ENCODE peak calls at places on chromosomes 6 and 20, in ten cellular contexts. One of them, this sample, is unnamed.

GRCh38 chr6:98532004-98532403 is 302.4 kb upstream of the POU3F2 start:
- DNase-seq in breast epithelium: no peak
- DNase-seq in ovary: no peak
- DNase-seq in transverse colon: no peak
- DNase-seq in NB4: no peak
- DNase-seq in HepG2: no peak
- DNase-seq in adrenal gland: no peak
- DNase-seq in H54: no peak
- DNase-seq in A549: no peak
- DNase-seq in esophagus squamous epithelium: no peak
- DNase-seq in this sample: no peak

GRCh38 chr6:147855823-147856222 is 347.3 kb downstream of the SAMD5 start:
- DNase-seq in adrenal gland: no peak
- DNase-seq in ovary: no peak
- DNase-seq in breast epithelium: no peak
- DNase-seq in H54: no peak
- DNase-seq in NB4: no peak
- DNase-seq in transverse colon: no peak
- DNase-seq in esophagus squamous epithelium: no peak
- DNase-seq in HepG2: no peak
- DNase-seq in A549: no peak
- DNase-seq in this sample: no peak

GRCh38 chr6:36432151-36432633 is 10.5 kb downstream of the PXT1 start:
- DNase-seq in HepG2: no peak
- DNase-seq in transverse colon: no peak
- DNase-seq in adrenal gland: no peak
- DNase-seq in H54: no peak
- DNase-seq in NB4: no peak
- DNase-seq in esophagus squamous epithelium: no peak
- DNase-seq in breast epithelium: no peak
- DNase-seq in A549: no peak
- DNase-seq in ovary: no peak
- DNase-seq in this sample: no peak

GRCh38 chr6:149248688-149249369 is 68.7 kb upstream of the TAB2 start:
- DNase-seq in adrenal gland: no peak
- DNase-seq in A549: no peak
- DNase-seq in NB4: no peak
- DNase-seq in breast epithelium: no peak
- DNase-seq in ovary: no peak
- DNase-seq in HepG2: no peak
- DNase-seq in esophagus squamous epithelium: no peak
- DNase-seq in H54: no peak
- DNase-seq in transverse colon: peak; percentile 82
- DNase-seq in this sample: peak; percentile 11

GRCh38 chr6:23308166-23308565 is 738.8 kb downstream of the HDGFL1 start:
- DNase-seq in HepG2: no peak
- DNase-seq in A549: no peak
- DNase-seq in ovary: no peak
- DNase-seq in NB4: no peak
- DNase-seq in H54: no peak
- DNase-seq in transverse colon: no peak
- DNase-seq in breast epithelium: no peak
- DNase-seq in esophagus squamous epithelium: no peak
- DNase-seq in adrenal gland: no peak
- DNase-seq in this sample: no peak

GRCh38 chr6:117270121-117270959 is 5.0 kb downstream of the VGLL2 start:
- DNase-seq in transverse colon: no peak
- DNase-seq in NB4: no peak
- DNase-seq in ovary: no peak
- DNase-seq in breast epithelium: no peak
- DNase-seq in H54: no peak
- DNase-seq in A549: no peak
- DNase-seq in HepG2: no peak
- DNase-seq in esophagus squamous epithelium: no peak
- DNase-seq in adrenal gland: no peak
- DNase-seq in this sample: no peak

GRCh38 chr6:128509709-128510108 is 10.7 kb downstream of the PTPRK start:
- DNase-seq in transverse colon: no peak
- DNase-seq in adrenal gland: no peak
- DNase-seq in A549: no peak
- DNase-seq in NB4: no peak
- DNase-seq in H54: no peak
- DNase-seq in esophagus squamous epithelium: no peak
- DNase-seq in ovary: no peak
- DNase-seq in breast epithelium: no peak
- DNase-seq in HepG2: no peak
- DNase-seq in this sample: no peak

GRCh38 chr6:36040958-36041357 is 13.3 kb downstream of the MAPK14 start:
- DNase-seq in adrenal gland: no peak
- DNase-seq in A549: no peak
- DNase-seq in ovary: no peak
- DNase-seq in transverse colon: no peak
- DNase-seq in breast epithelium: no peak
- DNase-seq in esophagus squamous epithelium: no peak
- DNase-seq in H54: no peak
- DNase-seq in HepG2: no peak
- DNase-seq in NB4: no peak
- DNase-seq in this sample: no peak

GRCh38 chr20:24615353-24615752 is 145.9 kb downstream of the SYNDIG1 start:
- DNase-seq in NB4: no peak
- DNase-seq in H54: no peak
- DNase-seq in transverse colon: no peak
- DNase-seq in ovary: no peak
- DNase-seq in esophagus squamous epithelium: no peak
- DNase-seq in A549: no peak
- DNase-seq in adrenal gland: no peak
- DNase-seq in HepG2: no peak
- DNase-seq in breast epithelium: no peak
- DNase-seq in this sample: no peak

DNA sequence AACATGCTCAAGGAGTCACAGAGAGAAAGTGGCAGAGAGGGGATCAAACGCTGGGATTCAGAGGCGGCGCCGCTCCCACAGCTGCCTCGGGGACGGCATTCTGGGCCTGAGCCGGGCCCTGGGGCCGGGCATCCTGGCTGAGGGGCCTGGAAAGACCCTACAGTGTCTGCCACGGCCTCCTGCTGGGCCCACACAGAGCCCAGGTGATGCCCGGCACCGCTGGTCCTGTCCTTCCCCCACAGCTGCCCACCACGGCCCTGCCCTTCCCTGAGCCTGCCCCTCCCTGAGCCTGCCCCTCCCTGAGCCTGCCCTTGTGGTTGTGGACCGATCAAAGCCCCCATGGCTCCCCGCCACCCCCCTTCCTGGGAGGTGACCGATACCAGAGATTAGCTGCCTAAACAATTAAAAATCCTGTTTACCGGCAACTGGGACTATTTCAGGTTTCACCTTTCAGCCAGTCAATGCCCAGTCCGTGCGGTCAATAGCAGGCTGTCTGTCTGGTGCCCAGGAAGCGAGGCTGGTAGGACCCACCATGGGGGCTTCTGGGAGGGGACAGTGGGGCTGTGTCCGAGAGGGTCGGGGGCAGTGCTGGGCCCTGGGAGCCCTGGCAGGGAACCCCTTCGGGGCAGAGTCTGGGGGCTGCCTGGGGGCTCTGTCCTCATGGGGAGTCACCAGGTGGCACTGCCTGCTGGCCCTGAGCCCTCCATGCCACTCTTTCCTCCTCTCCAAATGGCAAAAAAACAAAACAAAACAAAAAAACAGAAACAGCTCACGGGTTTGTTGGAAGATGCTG is 55.4 kb upstream of the GATA5 start:
- DNase-seq in esophagus squamous epithelium: no peak
- DNase-seq in A549: no peak
- DNase-seq in NB4: no peak
- DNase-seq in H54: no peak
- DNase-seq in adrenal gland: no peak
- DNase-seq in HepG2: no peak
- DNase-seq in ovary: no peak
- DNase-seq in transverse colon: no peak
- DNase-seq in breast epithelium: no peak
- DNase-seq in this sample: peak; percentile 35
- TF ChIP-seq POLR2A in esophagus squamous epithelium: no peak
- TF ChIP-seq POLR2A in A549: no peak
- TF ChIP-seq POLR2A in NB4: no peak
- TF ChIP-seq POLR2A in H54: no peak
- TF ChIP-seq POLR2A in adrenal gland: no peak
- TF ChIP-seq POLR2A in HepG2: no peak
- TF ChIP-seq POLR2A in ovary: no peak
- TF ChIP-seq POLR2A in transverse colon: no peak
- TF ChIP-seq POLR2A in breast epithelium: no peak
- TF ChIP-seq POLR2A in this sample: no peak

DNA sequence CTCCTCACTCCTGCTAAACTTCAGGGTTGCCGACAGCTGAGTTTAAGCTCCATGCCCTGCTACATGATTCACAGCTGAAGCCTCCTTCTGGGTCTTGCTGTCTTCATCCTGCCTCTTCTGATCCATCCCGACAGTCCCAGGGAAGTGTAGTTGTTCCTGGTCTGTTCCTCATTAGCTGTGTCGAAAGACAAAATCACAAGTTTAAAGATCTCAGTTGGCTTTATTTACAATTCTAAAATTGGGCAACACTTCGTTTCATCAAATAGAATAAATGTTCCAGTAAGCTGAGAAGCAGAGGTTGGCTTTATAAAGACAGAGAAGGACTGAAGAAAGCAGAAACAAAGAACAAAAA is 4.1 kb upstream of the SLC2A10 start:
- DNase-seq in ovary: no peak
- DNase-seq in HepG2: no peak
- DNase-seq in breast epithelium: no peak
- DNase-seq in transverse colon: no peak
- DNase-seq in adrenal gland: no peak
- DNase-seq in H54: no peak
- DNase-seq in A549: no peak
- DNase-seq in NB4: no peak
- DNase-seq in esophagus squamous epithelium: no peak
- DNase-seq in this sample: no peak
- TF ChIP-seq POLR2A in ovary: no peak
- TF ChIP-seq POLR2A in HepG2: no peak
- TF ChIP-seq POLR2A in breast epithelium: no peak
- TF ChIP-seq POLR2A in transverse colon: no peak
- TF ChIP-seq POLR2A in adrenal gland: no peak
- TF ChIP-seq POLR2A in H54: no peak
- TF ChIP-seq POLR2A in A549: no peak
- TF ChIP-seq POLR2A in NB4: no peak
- TF ChIP-seq POLR2A in esophagus squamous epithelium: no peak
- TF ChIP-seq POLR2A in this sample: no peak

GRCh38 chr6:11379805-11380204 is 147.3 kb upstream of the NEDD9 start:
- DNase-seq in breast epithelium: no peak
- DNase-seq in A549: no peak
- DNase-seq in adrenal gland: no peak
- DNase-seq in ovary: no peak
- DNase-seq in NB4: no peak
- DNase-seq in HepG2: no peak
- DNase-seq in H54: no peak
- DNase-seq in transverse colon: no peak
- DNase-seq in esophagus squamous epithelium: no peak
- DNase-seq in this sample: no peak

GRCh38 chr6:11378639-11379038 is 146.2 kb upstream of the NEDD9 start:
- DNase-seq in transverse colon: no peak
- DNase-seq in adrenal gland: no peak
- DNase-seq in ovary: no peak
- DNase-seq in A549: no peak
- DNase-seq in breast epithelium: no peak
- DNase-seq in NB4: no peak
- DNase-seq in HepG2: peak; percentile 27
- DNase-seq in H54: no peak
- DNase-seq in esophagus squamous epithelium: no peak
- DNase-seq in this sample: no peak

GRCh38 chr6:11373208-11373607 is 140.7 kb upstream of the NEDD9 start:
- DNase-seq in adrenal gland: no peak
- DNase-seq in HepG2: no peak
- DNase-seq in A549: no peak
- DNase-seq in breast epithelium: no peak
- DNase-seq in NB4: no peak
- DNase-seq in esophagus squamous epithelium: no peak
- DNase-seq in H54: no peak
- DNase-seq in ovary: no peak
- DNase-seq in transverse colon: no peak
- DNase-seq in this sample: no peak

GRCh38 chr6:11370191-11371018 is 137.9 kb upstream of the NEDD9 start:
- DNase-seq in ovary: no peak
- DNase-seq in esophagus squamous epithelium: no peak
- DNase-seq in transverse colon: no peak
- DNase-seq in A549: no peak
- DNase-seq in adrenal gland: no peak
- DNase-seq in breast epithelium: no peak
- DNase-seq in H54: no peak
- DNase-seq in HepG2: no peak
- DNase-seq in NB4: no peak
- DNase-seq in this sample: no peak

DNA sequence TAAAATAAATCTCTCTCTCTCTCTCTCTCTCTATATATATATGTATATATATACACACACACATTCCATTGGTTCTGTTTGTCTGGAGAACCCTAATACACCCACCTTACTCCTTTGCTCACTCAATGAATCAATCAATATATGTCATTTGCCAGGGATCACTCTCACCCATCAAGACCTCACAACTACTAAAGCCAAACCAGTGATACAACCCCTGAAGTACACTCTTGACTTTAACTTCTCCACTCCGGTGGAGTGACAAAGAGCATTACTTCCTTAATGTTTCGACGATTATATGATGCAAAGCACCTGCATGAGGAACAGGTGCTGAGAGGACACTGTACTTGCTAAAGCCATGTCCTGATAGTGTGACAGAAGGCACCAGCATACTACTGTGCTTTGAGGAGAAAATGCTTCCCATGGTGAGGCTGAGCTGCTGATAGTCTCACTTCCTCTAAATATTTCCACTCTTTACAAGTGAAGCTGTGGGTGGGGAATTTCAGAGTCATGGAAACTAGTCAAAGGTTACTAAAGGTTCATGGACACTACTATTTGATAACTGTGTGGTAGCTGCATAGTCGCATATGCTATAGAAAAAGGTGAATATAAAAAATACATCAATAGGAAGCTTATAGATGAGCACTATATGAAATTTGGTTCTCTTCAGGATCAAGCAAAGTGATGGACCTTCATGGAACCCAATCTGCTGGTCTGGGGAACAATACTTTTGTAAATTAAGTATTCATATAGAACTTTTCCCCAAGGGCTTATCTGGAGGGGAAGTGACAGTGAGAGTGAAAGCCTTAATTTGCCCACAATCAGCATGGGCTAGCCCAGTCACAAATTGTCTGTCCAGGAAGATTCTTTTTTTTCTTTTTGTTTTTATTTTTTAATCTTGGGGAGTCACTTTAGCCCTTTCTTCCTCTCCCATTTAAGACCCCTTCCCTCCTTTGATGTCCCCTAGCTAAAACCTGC is 141.9 kb upstream of the NEDD9 start:
- DNase-seq in NB4: peak; percentile 53
- DNase-seq in A549: no peak
- DNase-seq in transverse colon: no peak
- DNase-seq in ovary: no peak
- DNase-seq in esophagus squamous epithelium: no peak
- DNase-seq in H54: no peak
- DNase-seq in HepG2: peak; percentile 70
- DNase-seq in adrenal gland: no peak
- DNase-seq in breast epithelium: no peak
- DNase-seq in this sample: no peak
- TF ChIP-seq POLR2A in NB4: no peak
- TF ChIP-seq POLR2A in A549: no peak
- TF ChIP-seq POLR2A in transverse colon: no peak
- TF ChIP-seq POLR2A in ovary: no peak
- TF ChIP-seq POLR2A in esophagus squamous epithelium: no peak
- TF ChIP-seq POLR2A in H54: no peak
- TF ChIP-seq POLR2A in HepG2: no peak
- TF ChIP-seq POLR2A in adrenal gland: no peak
- TF ChIP-seq POLR2A in breast epithelium: no peak
- TF ChIP-seq POLR2A in this sample: no peak

GRCh38 chr6:87472525-87473418 is at the start of gene SLC35A1:
- DNase-seq in ovary: peak; percentile 91
- DNase-seq in H54: peak; percentile 66
- DNase-seq in adrenal gland: peak; percentile 88
- DNase-seq in transverse colon: peak; percentile 89
- DNase-seq in NB4: peak; percentile 89
- DNase-seq in esophagus squamous epithelium: peak; percentile 24
- DNase-seq in breast epithelium: peak; percentile 83
- DNase-seq in HepG2: peak; percentile 60
- DNase-seq in A549: peak; percentile 75
- DNase-seq in this sample: peak; percentile 92
- TF ChIP-seq POLR2A in ovary: peak; percentile 36
- TF ChIP-seq POLR2A in H54: peak; percentile 78
- TF ChIP-seq POLR2A in adrenal gland: peak; percentile 53
- TF ChIP-seq POLR2A in transverse colon: peak; percentile 87
- TF ChIP-seq POLR2A in NB4: peak; percentile 71
- TF ChIP-seq POLR2A in esophagus squamous epithelium: peak; percentile 54
- TF ChIP-seq POLR2A in breast epithelium: peak; percentile 14
- TF ChIP-seq POLR2A in HepG2: peak; percentile 63
- TF ChIP-seq POLR2A in A549: peak; percentile 66
- TF ChIP-seq POLR2A in this sample: peak; percentile 68

This sample was measured in erythroblast.